ENCODE peak calls at places on chromosomes 3 and 15, in five cellular contexts. One of them, this sample, is unnamed.

GRCh38 chr3:113219605-113220300 is 8.4 kb downstream of the BOC start:
- DNase-seq in DMS153: no peak
- DNase-seq in left lobe of liver: no peak
- DNase-seq in NCI-H345: no peak
- DNase-seq in NCI-H446 treated with DMSO at 0.1 percent for 48 hours: no peak
- DNase-seq in this sample: no peak

GRCh38 chr3:23807161-23808015 is 1.6 kb downstream of the UBE2E1 start:
- DNase-seq in DMS153: no peak
- DNase-seq in left lobe of liver: no peak
- DNase-seq in NCI-H345: no peak
- DNase-seq in NCI-H446 treated with DMSO at 0.1 percent for 48 hours: no peak
- DNase-seq in this sample: no peak

GRCh38 chr15:27573800-27574485 is 525.2 kb downstream of the OCA2 start:
- DNase-seq in DMS153: no peak
- DNase-seq in left lobe of liver: no peak
- DNase-seq in NCI-H345: no peak
- DNase-seq in NCI-H446 treated with DMSO at 0.1 percent for 48 hours: no peak
- DNase-seq in this sample: no peak

GRCh38 chr15:56760186-56760585 is 26.9 kb upstream of the ZNF280D start:
- DNase-seq in DMS153: no peak
- DNase-seq in left lobe of liver: no peak
- DNase-seq in NCI-H345: no peak
- DNase-seq in NCI-H446 treated with DMSO at 0.1 percent for 48 hours: no peak
- DNase-seq in this sample: no peak

GRCh38 chr3:67733269-67733950 is 79.0 kb upstream of the SUCLG2 start:
- DNase-seq in DMS153: no peak
- DNase-seq in left lobe of liver: no peak
- DNase-seq in NCI-H345: no peak
- DNase-seq in NCI-H446 treated with DMSO at 0.1 percent for 48 hours: no peak
- DNase-seq in this sample: no peak

GRCh38 chr3:114089675-114090074 is 33.1 kb downstream of the QTRT2 start:
- DNase-seq in DMS153: no peak
- DNase-seq in left lobe of liver: no peak
- DNase-seq in NCI-H345: no peak
- DNase-seq in NCI-H446 treated with DMSO at 0.1 percent for 48 hours: no peak
- DNase-seq in this sample: no peak

GRCh38 chr15:33215941-33216872 is 21.7 kb upstream of the FMN1 start:
- DNase-seq in DMS153: peak
- DNase-seq in left lobe of liver: no peak
- DNase-seq in NCI-H345: no peak
- DNase-seq in NCI-H446 treated with DMSO at 0.1 percent for 48 hours: no peak
- DNase-seq in this sample: peak

GRCh38 chr3:79488407-79488806 is 279.4 kb downstream of the ROBO1 start:
- DNase-seq in DMS153: no peak
- DNase-seq in left lobe of liver: no peak
- DNase-seq in NCI-H345: no peak
- DNase-seq in NCI-H446 treated with DMSO at 0.1 percent for 48 hours: no peak
- DNase-seq in this sample: no peak

GRCh38 chr3:79085166-79085565 is 682.6 kb downstream of the ROBO1 start:
- DNase-seq in DMS153: no peak
- DNase-seq in left lobe of liver: no peak
- DNase-seq in NCI-H345: no peak
- DNase-seq in NCI-H446 treated with DMSO at 0.1 percent for 48 hours: no peak
- DNase-seq in this sample: no peak

GRCh38 chr15:31974154-31974794 is 56.0 kb upstream of the CHRNA7 start:
- DNase-seq in DMS153: no peak
- DNase-seq in left lobe of liver: no peak
- DNase-seq in NCI-H345: no peak
- DNase-seq in NCI-H446 treated with DMSO at 0.1 percent for 48 hours: no peak
- DNase-seq in this sample: no peak

GRCh38 chr3:72836923-72837322 is 11.3 kb downstream of the SHQ1 start:
- DNase-seq in DMS153: no peak
- DNase-seq in left lobe of liver: peak
- DNase-seq in NCI-H345: no peak
- DNase-seq in NCI-H446 treated with DMSO at 0.1 percent for 48 hours: peak
- DNase-seq in this sample: no peak

GRCh38 chr3:126836220-126836860 is 132.3 kb downstream of the CHCHD6 start:
- DNase-seq in DMS153: no peak
- DNase-seq in left lobe of liver: no peak
- DNase-seq in NCI-H345: no peak
- DNase-seq in NCI-H446 treated with DMSO at 0.1 percent for 48 hours: no peak
- DNase-seq in this sample: no peak

GRCh38 chr3:159007331-159007730 is 205.5 kb downstream of the MFSD1 start:
- DNase-seq in DMS153: no peak
- DNase-seq in left lobe of liver: no peak
- DNase-seq in NCI-H345: no peak
- DNase-seq in NCI-H446 treated with DMSO at 0.1 percent for 48 hours: no peak
- DNase-seq in this sample: no peak

GRCh38 chr3:11919390-11919789 is 72.7 kb upstream of the TAMM41 start:
- DNase-seq in DMS153: no peak
- DNase-seq in left lobe of liver: no peak
- DNase-seq in NCI-H345: peak
- DNase-seq in NCI-H446 treated with DMSO at 0.1 percent for 48 hours: no peak
- DNase-seq in this sample: no peak

GRCh38 chr3:103410231-103410630 is 975.4 kb downstream of the ZPLD1 start:
- DNase-seq in DMS153: no peak
- DNase-seq in left lobe of liver: no peak
- DNase-seq in NCI-H345: no peak
- DNase-seq in NCI-H446 treated with DMSO at 0.1 percent for 48 hours: no peak
- DNase-seq in this sample: peak

This sample was measured in Caco-2.